ENCODE peak calls at places on chromosomes 13 and 19, in six cellular contexts. One of them, this sample, is unnamed.
A peak's percentile ranks its signal among the peaks of the same experiment; 100 is the strongest.

GRCh38 chr19:53467503-53468262 is at the start of gene ZNF813:
- DNase-seq in HCT116: no peak
- DNase-seq in endothelial cell of umbilical vein: peak; percentile 89
- DNase-seq in HL-60: peak; percentile 94
- DNase-seq in breast epithelium: peak; percentile 89
- DNase-seq in GM12891: peak; percentile 88
- DNase-seq in this sample: peak; percentile 40

GRCh38 chr13:32746474-32746873 is 160.2 kb downstream of the PDS5B start:
- DNase-seq in GM12891: no peak
- DNase-seq in endothelial cell of umbilical vein: no peak
- DNase-seq in HCT116: no peak
- DNase-seq in HL-60: no peak
- DNase-seq in breast epithelium: no peak
- DNase-seq in this sample: no peak

GRCh38 chr19:50899549-50899948 is 11.6 kb downstream of the KLK4 start:
- DNase-seq in breast epithelium: no peak
- DNase-seq in HL-60: peak; percentile 14
- DNase-seq in HCT116: no peak
- DNase-seq in endothelial cell of umbilical vein: no peak
- DNase-seq in GM12891: no peak
- DNase-seq in this sample: no peak

GRCh38 chr13:101424381-101425155 is 8.3 kb upstream of the NALCN start:
- DNase-seq in GM12891: no peak
- DNase-seq in HCT116: no peak
- DNase-seq in endothelial cell of umbilical vein: peak; percentile 29
- DNase-seq in breast epithelium: peak; percentile 54
- DNase-seq in HL-60: no peak
- DNase-seq in this sample: no peak

GRCh38 chr13:80499536-80500280 is 158.8 kb upstream of the SPRY2 start:
- DNase-seq in endothelial cell of umbilical vein: no peak
- DNase-seq in GM12891: no peak
- DNase-seq in HCT116: no peak
- DNase-seq in breast epithelium: no peak
- DNase-seq in HL-60: no peak
- DNase-seq in this sample: no peak

GRCh38 chr13:80871481-80871880 is 530.6 kb upstream of the SPRY2 start:
- DNase-seq in breast epithelium: no peak
- DNase-seq in GM12891: no peak
- DNase-seq in HL-60: no peak
- DNase-seq in endothelial cell of umbilical vein: peak; percentile 95
- DNase-seq in HCT116: no peak
- DNase-seq in this sample: no peak

GRCh38 chr19:5990289-5990797 is 12.4 kb upstream of the RANBP3 start:
- DNase-seq in endothelial cell of umbilical vein: no peak
- DNase-seq in HCT116: no peak
- DNase-seq in GM12891: no peak
- DNase-seq in breast epithelium: no peak
- DNase-seq in HL-60: no peak
- DNase-seq in this sample: no peak

GRCh38 chr19:27529158-27529557 is 1683.8 kb downstream of the UQCRFS1 start:
- DNase-seq in endothelial cell of umbilical vein: no peak
- DNase-seq in breast epithelium: no peak
- DNase-seq in HL-60: no peak
- DNase-seq in HCT116: no peak
- DNase-seq in GM12891: no peak
- DNase-seq in this sample: no peak

GRCh38 chr19:33499671-33500506 is 21.7 kb downstream of the PEPD start:
- DNase-seq in endothelial cell of umbilical vein: no peak
- DNase-seq in HCT116: no peak
- DNase-seq in breast epithelium: no peak
- DNase-seq in HL-60: no peak
- DNase-seq in GM12891: no peak
- DNase-seq in this sample: no peak

GRCh38 chr19:19170053-19170945 is at the start of gene MEF2B:
- DNase-seq in endothelial cell of umbilical vein: peak; percentile 58
- DNase-seq in HCT116: no peak
- DNase-seq in GM12891: peak; percentile 94
- DNase-seq in HL-60: no peak
- DNase-seq in breast epithelium: peak; percentile 35
- DNase-seq in this sample: no peak

GRCh38 chr19:37251308-37252229 is 33.6 kb downstream of the ZNF383 start:
- DNase-seq in GM12891: peak; percentile 53
- DNase-seq in endothelial cell of umbilical vein: peak; percentile 91
- DNase-seq in HL-60: peak; percentile 98
- DNase-seq in HCT116: no peak
- DNase-seq in breast epithelium: peak; percentile 84
- DNase-seq in this sample: peak; percentile 61

GRCh38 chr19:12969292-12969988 is at the start of gene DAND5:
- DNase-seq in breast epithelium: no peak
- DNase-seq in HCT116: no peak
- DNase-seq in endothelial cell of umbilical vein: no peak
- DNase-seq in GM12891: no peak
- DNase-seq in HL-60: no peak
- DNase-seq in this sample: no peak

GRCh38 chr13:61410669-61411297 is 4.9 kb downstream of the PCDH20 start:
- DNase-seq in HCT116: peak; percentile 2
- DNase-seq in GM12891: no peak
- DNase-seq in breast epithelium: no peak
- DNase-seq in HL-60: no peak
- DNase-seq in endothelial cell of umbilical vein: peak; percentile 24
- DNase-seq in this sample: no peak

GRCh38 chr19:18174983-18175382 is 1.4 kb downstream of the IFI30 start:
- DNase-seq in HCT116: no peak
- DNase-seq in endothelial cell of umbilical vein: no peak
- DNase-seq in GM12891: no peak
- DNase-seq in breast epithelium: no peak
- DNase-seq in HL-60: no peak
- DNase-seq in this sample: no peak

GRCh38 chr19:16520986-16521624 is 21.1 kb downstream of the CHERP start:
- DNase-seq in HL-60: no peak
- DNase-seq in breast epithelium: no peak
- DNase-seq in endothelial cell of umbilical vein: no peak
- DNase-seq in GM12891: no peak
- DNase-seq in HCT116: no peak
- DNase-seq in this sample: no peak

GRCh38 chr13:43293561-43293960 is 270.2 kb downstream of the DNAJC15 start:
- DNase-seq in endothelial cell of umbilical vein: no peak
- DNase-seq in HL-60: no peak
- DNase-seq in HCT116: no peak
- DNase-seq in breast epithelium: no peak
- DNase-seq in GM12891: no peak
- DNase-seq in this sample: no peak
- TF ChIP-seq POLR2AphosphoS5 in endothelial cell of umbilical vein: no peak
- TF ChIP-seq POLR2AphosphoS5 in HL-60: no peak
- TF ChIP-seq POLR2AphosphoS5 in HCT116: no peak
- TF ChIP-seq POLR2AphosphoS5 in breast epithelium: no peak
- TF ChIP-seq POLR2AphosphoS5 in GM12891: no peak
- TF ChIP-seq POLR2AphosphoS5 in this sample: no peak

GRCh38 chr13:110008816-110009215 is 222.4 kb upstream of the IRS2 start:
- DNase-seq in HL-60: no peak
- DNase-seq in HCT116: no peak
- DNase-seq in endothelial cell of umbilical vein: no peak
- DNase-seq in GM12891: no peak
- DNase-seq in breast epithelium: no peak
- DNase-seq in this sample: no peak

GRCh38 chr13:110006304-110006703 is 219.9 kb upstream of the IRS2 start:
- DNase-seq in breast epithelium: peak; percentile 88
- DNase-seq in HCT116: peak; percentile 62
- DNase-seq in HL-60: no peak
- DNase-seq in endothelial cell of umbilical vein: no peak
- DNase-seq in GM12891: no peak
- DNase-seq in this sample: no peak

GRCh38 chr13:110014719-110015118 is 228.3 kb upstream of the IRS2 start:
- DNase-seq in HCT116: no peak
- DNase-seq in HL-60: no peak
- DNase-seq in breast epithelium: no peak
- DNase-seq in endothelial cell of umbilical vein: no peak
- DNase-seq in GM12891: no peak
- DNase-seq in this sample: no peak

GRCh38 chr13:110012102-110012739 is 225.8 kb upstream of the IRS2 start:
- DNase-seq in breast epithelium: no peak
- DNase-seq in GM12891: no peak
- DNase-seq in HL-60: no peak
- DNase-seq in endothelial cell of umbilical vein: peak; percentile 6
- DNase-seq in HCT116: peak; percentile 60
- DNase-seq in this sample: no peak

GRCh38 chr13:110010433-110011135 is 224.2 kb upstream of the IRS2 start:
- DNase-seq in endothelial cell of umbilical vein: no peak
- DNase-seq in HL-60: no peak
- DNase-seq in breast epithelium: no peak
- DNase-seq in GM12891: no peak
- DNase-seq in HCT116: no peak
- DNase-seq in this sample: no peak
- TF ChIP-seq POLR2AphosphoS5 in endothelial cell of umbilical vein: no peak
- TF ChIP-seq POLR2AphosphoS5 in HL-60: no peak
- TF ChIP-seq POLR2AphosphoS5 in breast epithelium: no peak
- TF ChIP-seq POLR2AphosphoS5 in GM12891: no peak
- TF ChIP-seq POLR2AphosphoS5 in HCT116: no peak
- TF ChIP-seq POLR2AphosphoS5 in this sample: no peak

DNA sequence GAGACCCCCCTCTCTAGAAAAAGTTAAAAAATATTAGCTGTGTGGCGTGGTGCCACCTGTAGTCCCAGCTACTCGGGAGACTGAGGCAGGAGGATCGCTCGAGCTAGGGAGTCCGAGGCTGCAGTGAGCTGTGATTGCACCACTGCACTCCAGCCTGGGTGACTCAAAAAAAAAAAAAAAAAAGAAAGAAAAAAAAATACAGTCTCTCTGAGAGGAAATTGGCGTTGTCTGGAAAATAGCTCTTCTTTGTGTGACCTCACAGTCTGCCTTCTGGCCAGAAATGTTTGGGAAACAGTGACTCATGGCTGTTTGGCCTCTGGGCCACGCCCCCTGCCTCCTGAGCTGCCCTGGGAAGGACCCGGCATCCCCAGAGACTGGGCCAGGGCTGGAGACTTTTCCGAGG is 10.7 kb downstream of the MARCHF2 start:
- DNase-seq in HL-60: peak; percentile 76
- DNase-seq in breast epithelium: peak; percentile 90
- DNase-seq in GM12891: no peak
- DNase-seq in HCT116: peak; percentile 85
- DNase-seq in endothelial cell of umbilical vein: peak; percentile 96
- DNase-seq in this sample: no peak
- TF ChIP-seq POLR2AphosphoS5 in HL-60: no peak
- TF ChIP-seq POLR2AphosphoS5 in breast epithelium: peak; percentile 92
- TF ChIP-seq POLR2AphosphoS5 in GM12891: no peak
- TF ChIP-seq POLR2AphosphoS5 in HCT116: peak; percentile 50
- TF ChIP-seq POLR2AphosphoS5 in endothelial cell of umbilical vein: peak; percentile 73
- TF ChIP-seq POLR2AphosphoS5 in this sample: no peak

DNA sequence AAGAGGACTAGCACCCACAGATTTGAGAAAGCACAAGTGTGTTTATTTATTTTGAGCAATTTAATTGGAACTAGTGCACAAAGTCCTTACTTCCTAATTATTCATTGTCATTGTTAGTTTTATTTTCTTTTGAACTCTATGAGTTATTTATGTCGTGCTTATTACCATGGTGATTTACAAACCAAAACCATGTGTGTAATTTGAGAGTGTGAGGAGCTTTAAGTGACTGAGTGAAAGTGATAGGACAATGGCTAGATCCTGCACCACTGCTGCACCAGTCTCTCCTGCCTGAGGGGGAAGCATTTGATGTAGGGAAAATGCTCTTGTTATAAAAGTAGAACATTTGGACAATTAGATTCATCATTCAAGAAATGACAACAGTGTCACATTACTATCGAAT is 172.3 kb upstream of the KLF12 start:
- DNase-seq in HL-60: no peak
- DNase-seq in endothelial cell of umbilical vein: peak; percentile 17
- DNase-seq in HCT116: no peak
- DNase-seq in breast epithelium: no peak
- DNase-seq in GM12891: no peak
- DNase-seq in this sample: peak; percentile 22
- TF ChIP-seq POLR2AphosphoS5 in HL-60: no peak
- TF ChIP-seq POLR2AphosphoS5 in endothelial cell of umbilical vein: no peak
- TF ChIP-seq POLR2AphosphoS5 in HCT116: no peak
- TF ChIP-seq POLR2AphosphoS5 in breast epithelium: no peak
- TF ChIP-seq POLR2AphosphoS5 in GM12891: no peak
- TF ChIP-seq POLR2AphosphoS5 in this sample: no peak

This sample was measured in SK-N-MC.